ENCODE peak calls at places on chromosomes 2 and 18, in four cellular contexts. One of them, this sample, is unnamed.

GRCh38 chr2:72144746-72145657 is 2.7 kb downstream of the CYP26B1 start:
- DNase-seq in dorsolateral prefrontal cortex: peak
- DNase-seq in Daoy: peak
- DNase-seq in amygdala: no peak
- DNase-seq in this sample: peak

GRCh38 chr2:86341470-86341869 is 4.0 kb upstream of the REEP1 start:
- DNase-seq in dorsolateral prefrontal cortex: no peak
- DNase-seq in Daoy: no peak
- DNase-seq in amygdala: no peak
- DNase-seq in this sample: no peak

GRCh38 chr2:40164736-40165502 is 287.0 kb downstream of the SLC8A1 start:
- DNase-seq in dorsolateral prefrontal cortex: no peak
- DNase-seq in Daoy: no peak
- DNase-seq in amygdala: no peak
- DNase-seq in this sample: no peak

GRCh38 chr18:61544178-61544577 is 210.9 kb downstream of the CDH20 start:
- DNase-seq in dorsolateral prefrontal cortex: no peak
- DNase-seq in Daoy: no peak
- DNase-seq in amygdala: no peak
- DNase-seq in this sample: no peak

GRCh38 chr2:60838481-60838880 is 42.9 kb upstream of the REL start:
- DNase-seq in dorsolateral prefrontal cortex: no peak
- DNase-seq in Daoy: no peak
- DNase-seq in amygdala: no peak
- DNase-seq in this sample: no peak

GRCh38 chr2:117936871-117937428 is 76.9 kb downstream of the CCDC93 start:
- DNase-seq in dorsolateral prefrontal cortex: no peak
- DNase-seq in Daoy: no peak
- DNase-seq in amygdala: no peak
- DNase-seq in this sample: no peak

GRCh38 chr2:32246911-32247310 is 17.8 kb downstream of the NLRC4 start:
- DNase-seq in dorsolateral prefrontal cortex: no peak
- DNase-seq in Daoy: no peak
- DNase-seq in amygdala: no peak
- DNase-seq in this sample: no peak

GRCh38 chr2:19673213-19673791 is 228.5 kb downstream of the TTC32 start:
- DNase-seq in dorsolateral prefrontal cortex: no peak
- DNase-seq in Daoy: peak
- DNase-seq in amygdala: no peak
- DNase-seq in this sample: no peak

GRCh38 chr2:96832751-96833507 is 10.9 kb downstream of the ANKRD23 start:
- DNase-seq in dorsolateral prefrontal cortex: peak
- DNase-seq in Daoy: no peak
- DNase-seq in amygdala: no peak
- DNase-seq in this sample: no peak

GRCh38 chr2:38184964-38185603 is 109.1 kb upstream of the CYP1B1 start:
- DNase-seq in dorsolateral prefrontal cortex: no peak
- DNase-seq in Daoy: no peak
- DNase-seq in amygdala: no peak
- DNase-seq in this sample: no peak

GRCh38 chr2:239354791-239355136 is 46.1 kb downstream of the HDAC4 start:
- DNase-seq in dorsolateral prefrontal cortex: no peak
- DNase-seq in Daoy: no peak
- DNase-seq in amygdala: no peak
- DNase-seq in this sample: no peak

GRCh38 chr2:65265090-65266045 is 37.7 kb downstream of the ACTR2 start:
- DNase-seq in dorsolateral prefrontal cortex: peak
- DNase-seq in Daoy: peak
- DNase-seq in amygdala: no peak
- DNase-seq in this sample: peak

GRCh38 chr2:38120829-38121228 is 44.9 kb upstream of the CYP1B1 start:
- DNase-seq in dorsolateral prefrontal cortex: no peak
- DNase-seq in Daoy: no peak
- DNase-seq in amygdala: no peak
- DNase-seq in this sample: no peak

This sample was measured in Jurkat, Clone E6-1.